ENCODE peak calls at places on chromosomes 7 and 10, in nine cellular contexts. J, K, H, S, C, T, P, B and M are unnamed samples.

GRCh38 chr7:34354906-34355305 is 303.1 kb upstream of the NPSR1 start:
- DNase-seq in K (no peak), P (no peak), C (no peak), B (no peak), T (no peak), S (no peak), J (no peak), H (no peak), M (no peak)

GRCh38 chr7:36096460-36097095 is 56.5 kb upstream of the EEPD1 start:
- DNase-seq in B (no peak), H (no peak), T (no peak), S (no peak), K (no peak), P (no peak), J (no peak), C (no peak), M (no peak)

GRCh38 chr10:96772239-96772638 is 51.9 kb upstream of the PIK3AP1 start:
- DNase-seq in B (no peak), K (no peak), J (no peak), T (no peak), S (no peak), P (no peak), C (no peak), H (no peak), M (no peak)

GRCh38 chr7:28296571-28297483 is 115.5 kb upstream of the CREB5 start:
- DNase-seq in H (peak), P (peak), K (no peak), S (no peak), B (peak), J (no peak), T (peak), C (no peak), M (no peak)

GRCh38 chr10:102615361-102615760 is 28.9 kb upstream of the TRIM8 start:
- DNase-seq in S (peak), B (no peak), K (no peak), T (no peak), P (no peak), C (peak), H (peak), J (no peak), M (no peak)

GRCh38 chr7:100087055-100087750 is 1.6 kb upstream of the COPS6 start:
- DNase-seq in C (no peak), K (no peak), T (no peak), J (no peak), B (no peak), H (no peak), S (no peak), P (no peak), M (peak)

GRCh38 chr7:103929808-103930415 is 59.5 kb downstream of the RELN start:
- DNase-seq in H (no peak), T (no peak), B (no peak), S (no peak), P (no peak), J (no peak), C (no peak), K (no peak), M (no peak)

GRCh38 chr10:130924138-130924819 is 387.2 kb downstream of the TCERG1L start:
- DNase-seq in B (no peak), C (no peak), T (no peak), P (no peak), S (no peak), J (no peak), H (no peak), K (no peak), M (no peak)

GRCh38 chr7:96700516-96700915 is 9.1 kb downstream of the SEM1 start:
- DNase-seq in B (no peak), C (no peak), K (no peak), T (no peak), S (no peak), J (no peak), P (no peak), H (no peak), M (no peak)

GRCh38 chr10:59830601-59831259 is 75.6 kb downstream of the CCDC6 start:
- DNase-seq in P (peak), T (no peak), K (peak), H (peak), C (no peak), B (peak), J (peak), S (no peak), M (peak)

GRCh38 chr7:22125436-22125835 is 179.7 kb upstream of the CDCA7L start:
- DNase-seq in K (no peak), B (no peak), P (no peak), T (no peak), C (no peak), J (no peak), H (no peak), S (no peak), M (no peak)

GRCh38 chr10:485776-486572 is 203.5 kb downstream of the DIP2C start:
- DNase-seq in J (no peak), B (no peak), T (no peak), S (no peak), P (no peak), K (no peak), H (no peak), C (no peak), M (peak)

GRCh38 chr7:482521-483083 is 37.0 kb downstream of the PDGFA start:
- DNase-seq in B (no peak), K (no peak), P (no peak), J (no peak), C (no peak), H (no peak), T (no peak), S (no peak), M (no peak)

GRCh38 chr10:34759161-34759836 is 55.8 kb downstream of the PARD3 start:
- DNase-seq in K (no peak), J (no peak), B (no peak), S (no peak), P (no peak), T (no peak), C (no peak), H (no peak), M (no peak)

GRCh38 chr7:44286182-44286617 is 39.2 kb downstream of the CAMK2B start:
- DNase-seq in H (peak), J (no peak), C (no peak), T (no peak), S (no peak), P (peak), B (no peak), K (no peak), M (peak)

GRCh38 chr10:58280982-58281752 is 12.2 kb downstream of the CISD1 start:
- DNase-seq in S (no peak), T (no peak), P (no peak), J (no peak), C (no peak), K (no peak), B (no peak), H (no peak), M (no peak)

GRCh38 chr7:1412322-1413261 is 46.7 kb downstream of the MICALL2 start:
- DNase-seq in C (peak), S (peak), T (peak), P (peak), J (peak), B (peak), H (peak), K (peak), M (peak)

GRCh38 chr10:116826803-116827202 is 22.5 kb upstream of the ENO4 start:
- DNase-seq in J (no peak), S (no peak), T (no peak), P (no peak), K (no peak), H (no peak), B (peak), C (no peak), M (no peak)